ENCODE peak calls at places on chromosomes 6 and 20, in nine cellular contexts. One of them, this sample, is unnamed.

GRCh38 chr6:42532038-42532669 is 31.7 kb upstream of the UBR2 start:
- DNase-seq in AG04450: no peak
- DNase-seq in fibroblast of the aortic adventitia: peak; percentile 79
- DNase-seq in thoracic aorta: no peak
- DNase-seq in dorsolateral prefrontal cortex: no peak
- DNase-seq in right atrium auricular region: no peak
- DNase-seq in cardiac muscle cell: peak; percentile 80
- DNase-seq in left lung: no peak
- DNase-seq in ovary: no peak
- DNase-seq in this sample: no peak

GRCh38 chr6:74409447-74409846 is 713.4 kb downstream of the CD109 start:
- DNase-seq in right atrium auricular region: no peak
- DNase-seq in left lung: no peak
- DNase-seq in AG04450: peak; percentile 53
- DNase-seq in fibroblast of the aortic adventitia: peak; percentile 85
- DNase-seq in dorsolateral prefrontal cortex: no peak
- DNase-seq in thoracic aorta: no peak
- DNase-seq in ovary: no peak
- DNase-seq in cardiac muscle cell: peak; percentile 83
- DNase-seq in this sample: peak; percentile 42

GRCh38 chr6:39353698-39354315 is 31.3 kb upstream of the KCNK16 start:
- DNase-seq in fibroblast of the aortic adventitia: no peak
- DNase-seq in dorsolateral prefrontal cortex: no peak
- DNase-seq in cardiac muscle cell: no peak
- DNase-seq in AG04450: no peak
- DNase-seq in right atrium auricular region: no peak
- DNase-seq in thoracic aorta: no peak
- DNase-seq in left lung: no peak
- DNase-seq in ovary: no peak
- DNase-seq in this sample: no peak

GRCh38 chr6:129679250-129679649 is 30.7 kb downstream of the ARHGAP18 start:
- DNase-seq in dorsolateral prefrontal cortex: no peak
- DNase-seq in ovary: no peak
- DNase-seq in AG04450: no peak
- DNase-seq in thoracic aorta: no peak
- DNase-seq in right atrium auricular region: no peak
- DNase-seq in left lung: no peak
- DNase-seq in cardiac muscle cell: peak; percentile 27
- DNase-seq in fibroblast of the aortic adventitia: peak; percentile 84
- DNase-seq in this sample: no peak

GRCh38 chr20:46251211-46251673 is 57.1 kb downstream of the CDH22 start:
- DNase-seq in left lung: no peak
- DNase-seq in ovary: no peak
- DNase-seq in dorsolateral prefrontal cortex: no peak
- DNase-seq in thoracic aorta: no peak
- DNase-seq in AG04450: no peak
- DNase-seq in fibroblast of the aortic adventitia: no peak
- DNase-seq in right atrium auricular region: no peak
- DNase-seq in cardiac muscle cell: no peak
- DNase-seq in this sample: no peak

GRCh38 chr6:161244725-161245124 is 29.1 kb downstream of the AGPAT4 start:
- DNase-seq in cardiac muscle cell: no peak
- DNase-seq in right atrium auricular region: peak; percentile 50
- DNase-seq in AG04450: no peak
- DNase-seq in fibroblast of the aortic adventitia: no peak
- DNase-seq in ovary: no peak
- DNase-seq in thoracic aorta: no peak
- DNase-seq in left lung: no peak
- DNase-seq in dorsolateral prefrontal cortex: no peak
- DNase-seq in this sample: no peak

GRCh38 chr6:134630468-134631180 is 312.7 kb upstream of the SGK1 start:
- DNase-seq in ovary: no peak
- DNase-seq in left lung: no peak
- DNase-seq in cardiac muscle cell: no peak
- DNase-seq in fibroblast of the aortic adventitia: no peak
- DNase-seq in dorsolateral prefrontal cortex: no peak
- DNase-seq in right atrium auricular region: no peak
- DNase-seq in thoracic aorta: no peak
- DNase-seq in AG04450: no peak
- DNase-seq in this sample: no peak

GRCh38 chr6:116190550-116190949 is 63.3 kb downstream of the TSPYL4 start:
- DNase-seq in thoracic aorta: no peak
- DNase-seq in fibroblast of the aortic adventitia: peak; percentile 76
- DNase-seq in ovary: no peak
- DNase-seq in dorsolateral prefrontal cortex: no peak
- DNase-seq in cardiac muscle cell: peak; percentile 93
- DNase-seq in right atrium auricular region: no peak
- DNase-seq in AG04450: peak; percentile 70
- DNase-seq in left lung: no peak
- DNase-seq in this sample: peak; percentile 75

GRCh38 chr20:43936371-43936770 is 21.7 kb downstream of the TOX2 start:
- DNase-seq in left lung: no peak
- DNase-seq in dorsolateral prefrontal cortex: no peak
- DNase-seq in cardiac muscle cell: peak; percentile 56
- DNase-seq in thoracic aorta: no peak
- DNase-seq in right atrium auricular region: no peak
- DNase-seq in ovary: no peak
- DNase-seq in fibroblast of the aortic adventitia: peak; percentile 68
- DNase-seq in AG04450: no peak
- DNase-seq in this sample: no peak

GRCh38 chr6:22575190-22575589 is 5.8 kb downstream of the HDGFL1 start:
- DNase-seq in cardiac muscle cell: no peak
- DNase-seq in AG04450: no peak
- DNase-seq in right atrium auricular region: no peak
- DNase-seq in left lung: no peak
- DNase-seq in dorsolateral prefrontal cortex: no peak
- DNase-seq in thoracic aorta: no peak
- DNase-seq in ovary: no peak
- DNase-seq in fibroblast of the aortic adventitia: peak; percentile 3
- DNase-seq in this sample: no peak

GRCh38 chr6:116359835-116360234 is 10.9 kb upstream of the DSE start:
- DNase-seq in fibroblast of the aortic adventitia: no peak
- DNase-seq in ovary: no peak
- DNase-seq in AG04450: no peak
- DNase-seq in thoracic aorta: no peak
- DNase-seq in left lung: no peak
- DNase-seq in cardiac muscle cell: no peak
- DNase-seq in dorsolateral prefrontal cortex: no peak
- DNase-seq in right atrium auricular region: no peak
- DNase-seq in this sample: no peak

GRCh38 chr20:47677314-47678129 is 107.8 kb downstream of the SULF2 start:
- DNase-seq in thoracic aorta: no peak
- DNase-seq in cardiac muscle cell: peak; percentile 40
- DNase-seq in AG04450: no peak
- DNase-seq in fibroblast of the aortic adventitia: no peak
- DNase-seq in left lung: no peak
- DNase-seq in ovary: peak; percentile 61
- DNase-seq in right atrium auricular region: no peak
- DNase-seq in dorsolateral prefrontal cortex: no peak
- DNase-seq in this sample: no peak

GRCh38 chr6:44762496-44762895 is 375.0 kb downstream of the CDC5L start:
- DNase-seq in AG04450: no peak
- DNase-seq in left lung: no peak
- DNase-seq in cardiac muscle cell: no peak
- DNase-seq in fibroblast of the aortic adventitia: no peak
- DNase-seq in ovary: no peak
- DNase-seq in thoracic aorta: no peak
- DNase-seq in right atrium auricular region: no peak
- DNase-seq in dorsolateral prefrontal cortex: no peak
- DNase-seq in this sample: no peak

GRCh38 chr6:37074053-37074827 is 68.8 kb downstream of the FGD2 start:
- DNase-seq in ovary: no peak
- DNase-seq in cardiac muscle cell: peak; percentile 82
- DNase-seq in left lung: no peak
- DNase-seq in fibroblast of the aortic adventitia: peak; percentile 79
- DNase-seq in right atrium auricular region: peak; percentile 83
- DNase-seq in AG04450: no peak
- DNase-seq in dorsolateral prefrontal cortex: no peak
- DNase-seq in thoracic aorta: no peak
- DNase-seq in this sample: peak; percentile 44

GRCh38 chr6:71665931-71666330 is 220.4 kb upstream of the RIMS1 start:
- DNase-seq in fibroblast of the aortic adventitia: no peak
- DNase-seq in cardiac muscle cell: no peak
- DNase-seq in dorsolateral prefrontal cortex: no peak
- DNase-seq in ovary: no peak
- DNase-seq in AG04450: no peak
- DNase-seq in right atrium auricular region: no peak
- DNase-seq in thoracic aorta: no peak
- DNase-seq in left lung: no peak
- DNase-seq in this sample: no peak

GRCh38 chr6:34919651-34920050 is 30.6 kb downstream of the ANKS1A start:
- DNase-seq in cardiac muscle cell: peak; percentile 59
- DNase-seq in thoracic aorta: no peak
- DNase-seq in dorsolateral prefrontal cortex: no peak
- DNase-seq in AG04450: no peak
- DNase-seq in fibroblast of the aortic adventitia: peak; percentile 43
- DNase-seq in right atrium auricular region: no peak
- DNase-seq in ovary: no peak
- DNase-seq in left lung: no peak
- DNase-seq in this sample: no peak

DNA sequence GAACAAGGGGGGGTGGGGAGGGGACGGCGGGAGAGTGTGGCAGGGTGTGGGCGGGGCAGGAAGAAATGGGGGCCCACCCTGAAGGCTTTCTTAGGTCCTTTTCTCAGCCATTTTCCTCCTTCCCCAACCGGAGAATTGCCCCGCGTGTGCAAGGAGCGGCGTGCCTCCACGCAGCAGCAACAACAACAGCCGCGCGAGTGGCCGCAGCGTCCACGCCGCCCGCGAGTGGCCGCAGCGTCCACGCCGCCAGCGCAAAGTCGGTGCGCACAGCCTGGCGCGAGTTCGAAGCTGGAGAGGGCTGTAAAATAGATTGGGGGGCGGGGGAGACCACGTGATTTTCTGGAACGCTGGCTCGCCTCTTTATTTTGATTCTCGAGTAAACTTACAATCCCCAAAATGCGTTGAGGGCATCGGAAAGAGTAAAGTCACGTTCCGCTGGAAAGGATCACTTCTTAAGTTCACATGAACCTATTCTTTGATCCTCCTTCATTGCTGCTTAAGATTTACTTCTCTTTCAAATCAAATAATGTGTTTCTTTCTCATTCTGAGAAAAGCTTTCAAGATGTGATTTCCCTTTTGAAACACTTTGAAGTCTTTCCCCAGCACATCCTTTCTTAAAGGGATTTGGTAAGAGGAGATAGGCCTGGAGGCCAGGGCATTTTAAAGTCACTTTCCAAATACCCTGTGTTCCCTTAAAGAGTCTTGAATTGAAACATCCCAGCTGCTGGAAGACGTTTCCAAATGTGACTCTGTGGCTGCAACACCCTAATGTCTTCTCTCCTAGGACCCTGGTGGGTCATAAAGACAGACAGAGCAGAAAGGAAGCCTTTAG is 66.7 kb upstream of the ZNF217 start:
- DNase-seq in AG04450: no peak
- DNase-seq in cardiac muscle cell: peak; percentile 48
- DNase-seq in right atrium auricular region: no peak
- DNase-seq in fibroblast of the aortic adventitia: peak; percentile 51
- DNase-seq in thoracic aorta: no peak
- DNase-seq in left lung: peak; percentile 41
- DNase-seq in ovary: peak; percentile 72
- DNase-seq in dorsolateral prefrontal cortex: no peak
- DNase-seq in this sample: no peak
- H3K4me3 ChIP-seq in AG04450: peak overlapping the region; percentile 43
- H3K4me3 ChIP-seq in cardiac muscle cell: no peak overlapping the region
- H3K4me3 ChIP-seq in right atrium auricular region: peak overlapping the region; percentile 55
- H3K4me3 ChIP-seq in fibroblast of the aortic adventitia: peak overlapping the region; percentile 36
- H3K4me3 ChIP-seq in thoracic aorta: peak overlapping the region; percentile 76
- H3K4me3 ChIP-seq in left lung: peak overlapping the region; percentile 23
- H3K4me3 ChIP-seq in ovary: peak overlapping the region; percentile 38
- H3K4me3 ChIP-seq in dorsolateral prefrontal cortex: peak overlapping the region; percentile 59
- H3K4me3 ChIP-seq in this sample: peak overlapping the region; percentile 6

GRCh38 chr6:168815229-168815628 is 374.2 kb downstream of the SMOC2 start:
- DNase-seq in ovary: no peak
- DNase-seq in fibroblast of the aortic adventitia: no peak
- DNase-seq in thoracic aorta: no peak
- DNase-seq in AG04450: no peak
- DNase-seq in cardiac muscle cell: peak; percentile 6
- DNase-seq in left lung: no peak
- DNase-seq in right atrium auricular region: no peak
- DNase-seq in dorsolateral prefrontal cortex: no peak
- DNase-seq in this sample: no peak
- TF ChIP-seq CTCF in ovary: no peak
- TF ChIP-seq CTCF in fibroblast of the aortic adventitia: peak; percentile 13
- TF ChIP-seq CTCF in thoracic aorta: no peak
- TF ChIP-seq CTCF in AG04450: no peak
- TF ChIP-seq CTCF in cardiac muscle cell: peak; percentile 25
- TF ChIP-seq CTCF in left lung: no peak
- TF ChIP-seq CTCF in right atrium auricular region: no peak
- TF ChIP-seq CTCF in dorsolateral prefrontal cortex: no peak
- TF ChIP-seq CTCF in this sample: no peak

GRCh38 chr6:40444811-40445210 is 142.4 kb downstream of the LRFN2 start:
- DNase-seq in AG04450: no peak
- DNase-seq in fibroblast of the aortic adventitia: no peak
- DNase-seq in dorsolateral prefrontal cortex: no peak
- DNase-seq in thoracic aorta: no peak
- DNase-seq in right atrium auricular region: no peak
- DNase-seq in ovary: no peak
- DNase-seq in cardiac muscle cell: no peak
- DNase-seq in left lung: no peak
- DNase-seq in this sample: no peak

GRCh38 chr6:40441132-40441531 is 146.0 kb downstream of the LRFN2 start:
- DNase-seq in left lung: no peak
- DNase-seq in dorsolateral prefrontal cortex: no peak
- DNase-seq in thoracic aorta: no peak
- DNase-seq in right atrium auricular region: no peak
- DNase-seq in cardiac muscle cell: no peak
- DNase-seq in fibroblast of the aortic adventitia: no peak
- DNase-seq in ovary: no peak
- DNase-seq in AG04450: no peak
- DNase-seq in this sample: no peak

GRCh38 chr6:40444307-40444706 is 142.9 kb downstream of the LRFN2 start:
- DNase-seq in dorsolateral prefrontal cortex: no peak
- DNase-seq in ovary: no peak
- DNase-seq in thoracic aorta: no peak
- DNase-seq in fibroblast of the aortic adventitia: no peak
- DNase-seq in right atrium auricular region: no peak
- DNase-seq in left lung: no peak
- DNase-seq in AG04450: no peak
- DNase-seq in cardiac muscle cell: no peak
- DNase-seq in this sample: no peak

GRCh38 chr6:40442591-40442990 is 144.6 kb downstream of the LRFN2 start:
- DNase-seq in cardiac muscle cell: no peak
- DNase-seq in right atrium auricular region: no peak
- DNase-seq in dorsolateral prefrontal cortex: no peak
- DNase-seq in AG04450: no peak
- DNase-seq in left lung: no peak
- DNase-seq in ovary: no peak
- DNase-seq in fibroblast of the aortic adventitia: no peak
- DNase-seq in thoracic aorta: no peak
- DNase-seq in this sample: no peak

GRCh38 chr6:40443842-40444241 is 143.3 kb downstream of the LRFN2 start:
- DNase-seq in thoracic aorta: no peak
- DNase-seq in cardiac muscle cell: no peak
- DNase-seq in AG04450: no peak
- DNase-seq in right atrium auricular region: no peak
- DNase-seq in fibroblast of the aortic adventitia: no peak
- DNase-seq in ovary: no peak
- DNase-seq in dorsolateral prefrontal cortex: no peak
- DNase-seq in left lung: no peak
- DNase-seq in this sample: no peak
- H3K4me3 ChIP-seq in thoracic aorta: no peak overlapping the region
- H3K4me3 ChIP-seq in cardiac muscle cell: no peak overlapping the region
- H3K4me3 ChIP-seq in AG04450: no peak overlapping the region
- H3K4me3 ChIP-seq in right atrium auricular region: no peak overlapping the region
- H3K4me3 ChIP-seq in fibroblast of the aortic adventitia: no peak overlapping the region
- H3K4me3 ChIP-seq in ovary: no peak overlapping the region
- H3K4me3 ChIP-seq in dorsolateral prefrontal cortex: no peak overlapping the region
- H3K4me3 ChIP-seq in left lung: no peak overlapping the region
- H3K4me3 ChIP-seq in this sample: no peak overlapping the region

GRCh38 chr6:21438237-21438985 is 155.1 kb upstream of the SOX4 start:
- DNase-seq in AG04450: no peak
- DNase-seq in dorsolateral prefrontal cortex: no peak
- DNase-seq in ovary: no peak
- DNase-seq in fibroblast of the aortic adventitia: no peak
- DNase-seq in right atrium auricular region: no peak
- DNase-seq in left lung: no peak
- DNase-seq in thoracic aorta: no peak
- DNase-seq in cardiac muscle cell: no peak
- DNase-seq in this sample: no peak
- TF ChIP-seq CTCF in AG04450: no peak
- TF ChIP-seq CTCF in dorsolateral prefrontal cortex: no peak
- TF ChIP-seq CTCF in ovary: no peak
- TF ChIP-seq CTCF in fibroblast of the aortic adventitia: no peak
- TF ChIP-seq CTCF in right atrium auricular region: no peak
- TF ChIP-seq CTCF in left lung: no peak
- TF ChIP-seq CTCF in thoracic aorta: no peak
- TF ChIP-seq CTCF in cardiac muscle cell: no peak
- TF ChIP-seq CTCF in this sample: no peak